ENCODE peak calls at places on chromosomes 4 and X, in four cellular contexts. Q is CD4-positive, alpha-beta T cell; T is fibroblast of mammary gland; B is body of pancreas. V is an unnamed sample.

GRCh38 chr4:27081675-27082579 is 221.3 kb downstream of the STIM2 start:
- DNase-seq in Q (no peak), T (no peak), B (no peak), V (no peak)

GRCh38 chr4:13399257-13399656 is 84.9 kb downstream of the RAB28 start:
- DNase-seq in Q (no peak), T (peak; percentile 38), B (no peak), V (no peak)

GRCh38 chr4:152535236-152535902 is 523 bp downstream of the FBXW7 start:
- DNase-seq in Q (no peak), T (no peak), B (no peak), V (no peak)

GRCh38 chrX:39518451-39519212 is 579.1 kb downstream of the BCOR start:
- DNase-seq in Q (no peak), T (no peak), B (peak; percentile 33), V (no peak)

GRCh38 chrX:57453901-57454300 is 137.9 kb upstream of the ZXDB start:
- DNase-seq in Q (no peak), T (peak; percentile 13), B (no peak), V (no peak)

GRCh38 chr4:11183358-11183745 is 245.3 kb downstream of the HS3ST1 start:
- DNase-seq in Q (no peak), T (peak; percentile 53), B (no peak), V (no peak)

GRCh38 chr4:186624951-186625350 is 69.6 kb upstream of the MTNR1A start:
- DNase-seq in Q (no peak), T (peak; percentile 45), B (no peak), V (no peak)

GRCh38 chrX:7088968-7089615 is 58.4 kb upstream of the STS start:
- DNase-seq in Q (peak; percentile 43), T (no peak), B (no peak), V (no peak)

GRCh38 chr4:128517739-128518510 is 230.3 kb upstream of the PGRMC2 start:
- DNase-seq in Q (no peak), T (peak; percentile 98), B (peak; percentile 58), V (no peak)

GRCh38 chr4:27000820-27001219 is 140.2 kb downstream of the STIM2 start:
- DNase-seq in Q (no peak), T (no peak), B (no peak), V (no peak)

GRCh38 chrX:70549429-70549828 is 104.8 kb downstream of the DLG3 start:
- DNase-seq in Q (no peak), T (no peak), B (peak; percentile 38), V (no peak)

GRCh38 chrX:10620121-10620699 is at the start of gene MID1:
- DNase-seq in Q (no peak), T (peak; percentile 78), B (peak; percentile 73), V (peak; percentile 66)

GRCh38 chr4:141713771-141714445 is 77.5 kb downstream of the IL15 start:
- DNase-seq in Q (no peak), T (peak; percentile 53), B (no peak), V (no peak)

GRCh38 chr4:67575232-67575888 is 16.8 kb downstream of the STAP1 start:
- DNase-seq in Q (no peak), T (no peak), B (peak; percentile 44), V (no peak)

GRCh38 chr4:94408549-94409374 is 43.0 kb upstream of the PDLIM5 start:
- DNase-seq in Q (no peak), T (peak; percentile 71), B (no peak), V (no peak)

GRCh38 chrX:101397779-101398178 is 7.0 kb downstream of the RPL36A start:
- DNase-seq in Q (no peak), T (peak; percentile 32), B (no peak), V (no peak)

GRCh38 chr4:155667538-155668511 is 1.2 kb downstream of the GUCY1A1 start:
- DNase-seq in Q (no peak), T (peak; percentile 20), B (peak; percentile 44), V (peak; percentile 36)

GRCh38 chr4:4402966-4403365 is 16.1 kb downstream of the NSG1 start:
- DNase-seq in Q (no peak), T (peak; percentile 42), B (no peak), V (no peak)

GRCh38 chrX:80816051-80816450 is 6.4 kb upstream of the BRWD3 start:
- DNase-seq in Q (no peak), T (no peak), B (no peak), V (no peak)

GRCh38 chrX:145292208-145292607 is 44.9 kb downstream of the SPANXN1 start:
- DNase-seq in Q (no peak), T (no peak), B (no peak), V (no peak)

GRCh38 chr4:153591441-153591840 is 92.6 kb upstream of the TLR2 start:
- DNase-seq in Q (no peak), T (no peak), B (no peak), V (no peak)

GRCh38 chrX:23773601-23774175 is 9.3 kb upstream of the SAT1 start:
- DNase-seq in Q (peak; percentile 30), T (no peak), B (peak; percentile 33), V (no peak)

GRCh38 chrX:138745215-138745614 is 33.7 kb upstream of the FGF13 start:
- DNase-seq in Q (no peak), T (peak; percentile 62), B (peak; percentile 25), V (peak; percentile 9)

GRCh38 chr4:63795301-63795700 is 613.9 kb downstream of the TECRL start:
- DNase-seq in Q (no peak), T (no peak), B (no peak), V (no peak)

GRCh38 chr4:165464813-165465381 is 86.1 kb downstream of the CPE start:
- DNase-seq in Q (no peak), T (peak; percentile 54), B (peak; percentile 40), V (peak; percentile 19)

GRCh38 chrX:19563746-19564145 is 48.4 kb upstream of the MAP3K15 start:
- DNase-seq in Q (no peak), T (no peak), B (no peak), V (no peak)